ENCODE peak calls at places on chromosomes 1 and 21, in four cellular contexts. X, Z, I and A are unnamed samples.

GRCh38 chr1:33354707-33355276 is 33.9 kb upstream of the A3GALT2 start:
- DNase-seq in X (no peak), Z (no peak), I (no peak), A (no peak)

GRCh38 chr1:19096036-19096833 is 113.8 kb downstream of the UBR4 start:
- DNase-seq in X (no peak), Z (no peak), I (no peak), A (no peak)

GRCh38 chr1:203309115-203309429 is 3.8 kb downstream of the BTG2 start:
- DNase-seq in X (no peak), Z (no peak), I (peak; percentile 38), A (no peak)

GRCh38 chr1:25194576-25195020 is 37.7 kb downstream of the SYF2 start:
- DNase-seq in X (no peak), Z (no peak), I (no peak), A (no peak)

GRCh38 chr1:17582124-17582768 is 42.7 kb downstream of the ARHGEF10L start:
- DNase-seq in X (no peak), Z (no peak), I (no peak), A (no peak)

GRCh38 chr1:23619299-23620188 is 60.2 kb upstream of the ID3 start:
- DNase-seq in X (no peak), Z (no peak), I (peak; percentile 83), A (no peak)

GRCh38 chr1:47440849-47441170 is 3.0 kb downstream of the FOXD2 start:
- DNase-seq in X (no peak), Z (no peak), I (no peak), A (no peak)

GRCh38 chr1:54803761-54804470 is 2.8 kb upstream of the TTC22 start:
- DNase-seq in X (no peak), Z (peak; percentile 39), I (peak; percentile 26), A (no peak)

GRCh38 chr1:183578846-183579245 is 11.4 kb downstream of the NCF2 start:
- DNase-seq in X (no peak), Z (no peak), I (no peak), A (no peak)

GRCh38 chr1:65509912-65510680 is 89.6 kb downstream of the LEPR start:
- DNase-seq in X (no peak), Z (no peak), I (no peak), A (no peak)

GRCh38 chr1:10170362-10170665 is 40.1 kb upstream of the KIF1B start:
- DNase-seq in X (no peak), Z (no peak), I (peak; percentile 72), A (no peak)

GRCh38 chr1:17674707-17675505 is 80.2 kb upstream of the ACTL8 start:
- DNase-seq in X (no peak), Z (no peak), I (no peak), A (no peak)

GRCh38 chr1:156496211-156496761 is 4.3 kb downstream of the MEF2D start:
- DNase-seq in X (no peak), Z (no peak), I (peak; percentile 71), A (no peak)

GRCh38 chr1:113912594-113913311 is 7.6 kb downstream of the DCLRE1B start:
- DNase-seq in X (no peak), Z (no peak), I (no peak), A (no peak)

GRCh38 chr1:108708726-108709660 is 3.7 kb upstream of the FNDC7 start:
- DNase-seq in X (no peak), Z (no peak), I (peak; percentile 54), A (no peak)

GRCh38 chr1:20974069-20974468 is 187.0 kb upstream of the HP1BP3 start:
- DNase-seq in X (no peak), Z (no peak), I (no peak), A (no peak)

GRCh38 chr1:93961443-93961842 is 52.2 kb upstream of the GCLM start:
- DNase-seq in X (no peak), Z (no peak), I (no peak), A (no peak)

GRCh38 chr21:29656504-29657227 is 283.1 kb downstream of the GRIK1 start:
- DNase-seq in X (no peak), Z (no peak), I (peak; percentile 14), A (no peak)

GRCh38 chr1:193676996-193677569 is 490.7 kb upstream of the B3GALT2 start:
- DNase-seq in X (no peak), Z (no peak), I (no peak), A (no peak)

GRCh38 chr1:79790950-79791349 is 784.4 kb upstream of the ADGRL4 start:
- DNase-seq in X (no peak), Z (no peak), I (no peak), A (no peak)

GRCh38 chr1:26288311-26288941 is 8.5 kb downstream of the SH3BGRL3 start:
- DNase-seq in X (no peak), Z (peak; percentile 60), I (peak; percentile 77), A (no peak)

GRCh38 chr1:204879351-204879750 is 8.7 kb downstream of the NFASC start:
- DNase-seq in X (no peak), Z (no peak), I (no peak), A (no peak)

GRCh38 chr1:234603221-234604204 is 6.5 kb downstream of the IRF2BP2 start:
- DNase-seq in X (no peak), Z (no peak), I (no peak), A (no peak)

GRCh38 chr1:160167580-160167979 is 16.2 kb downstream of the ATP1A4 start:
- DNase-seq in X (no peak), Z (no peak), I (no peak), A (no peak)
- TF ChIP-seq CTCF in X (no peak), Z (no peak), I (no peak), A (peak; percentile 49)

DNA sequence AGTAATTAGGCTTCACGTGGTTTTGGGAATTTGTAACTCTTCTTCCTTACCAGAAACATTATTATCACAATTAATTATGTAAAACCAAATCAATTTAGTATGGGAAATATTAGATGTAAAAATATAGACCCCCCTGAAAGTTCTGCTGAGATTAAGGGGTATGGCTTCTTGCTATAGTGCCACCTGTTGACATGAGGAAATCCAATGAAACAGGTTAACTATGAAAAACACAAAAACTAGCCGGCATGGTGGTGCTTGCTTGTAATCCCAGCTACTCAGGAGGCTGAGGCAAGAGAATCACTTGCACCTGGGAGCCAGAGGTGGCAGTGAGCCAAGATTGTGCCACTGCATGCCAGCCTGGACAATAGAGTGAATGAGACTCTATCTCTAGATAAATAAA is 49.2 kb downstream of the MAP3K21 start:
- DNase-seq in X (no peak), Z (no peak), I (no peak), A (no peak)
- TF ChIP-seq CTCF in X (no peak), Z (no peak), I (no peak), A (no peak)

GRCh38 chr1:56537660-56538059 is 41.7 kb downstream of the PLPP3 start:
- DNase-seq in X (no peak), Z (no peak), I (no peak), A (no peak)
- TF ChIP-seq CTCF in X (no peak), Z (no peak), I (no peak), A (no peak)

GRCh38 chr1:231020139-231020601 is 19.9 kb downstream of the FAM89A start:
- DNase-seq in X (no peak), Z (no peak), I (no peak), A (no peak)
- TF ChIP-seq CTCF in X (no peak), Z (no peak), I (no peak), A (no peak)

GRCh38 chr1:177926201-177926600 is 43.7 kb downstream of the SEC16B start:
- DNase-seq in X (no peak), Z (no peak), I (no peak), A (no peak)

GRCh38 chr1:177932123-177932522 is 37.7 kb downstream of the SEC16B start:
- DNase-seq in X (no peak), Z (no peak), I (no peak), A (no peak)

GRCh38 chr1:177927021-177927596 is 42.7 kb downstream of the SEC16B start:
- DNase-seq in X (no peak), Z (no peak), I (no peak), A (no peak)

GRCh38 chr1:177925006-177925405 is 44.9 kb downstream of the SEC16B start:
- DNase-seq in X (no peak), Z (no peak), I (no peak), A (no peak)

GRCh38 chr1:177928194-177928593 is 41.7 kb downstream of the SEC16B start:
- DNase-seq in X (no peak), Z (no peak), I (no peak), A (no peak)
- TF ChIP-seq CTCF in X (no peak), Z (no peak), I (no peak), A (peak; percentile 59)